ENCODE peak calls at places on chromosome 15, in four cellular contexts. One of them, this sample, is unnamed. For H3K4me1, the result is how much of the 10 kb centered on the place peaks cover.

GRCh38 chr15:64930019-64930652 is 18.4 kb downstream of the ANKDD1A start:
- DNase-seq in heart right ventricle: no peak
- DNase-seq in IMR-90: no peak
- DNase-seq in suprapubic skin: no peak
- DNase-seq in this sample: no peak

GRCh38 chr15:97456541-97456940 is 504.0 kb upstream of the ARRDC4 start:
- DNase-seq in heart right ventricle: no peak
- DNase-seq in IMR-90: no peak
- DNase-seq in suprapubic skin: no peak
- DNase-seq in this sample: no peak

GRCh38 chr15:73782339-73782979 is 29.3 kb upstream of the INSYN1 start:
- DNase-seq in heart right ventricle: no peak
- DNase-seq in IMR-90: no peak
- DNase-seq in suprapubic skin: no peak
- DNase-seq in this sample: no peak

GRCh38 chr15:81281176-81281735 is 42.7 kb downstream of the STARD5 start:
- DNase-seq in heart right ventricle: no peak
- DNase-seq in IMR-90: no peak
- DNase-seq in suprapubic skin: no peak
- DNase-seq in this sample: no peak

GRCh38 chr15:100985401-100985800 is 66.2 kb downstream of the LRRK1 start:
- DNase-seq in heart right ventricle: no peak
- DNase-seq in IMR-90: no peak
- DNase-seq in suprapubic skin: no peak
- DNase-seq in this sample: no peak

GRCh38 chr15:101013769-101014223 is 94.6 kb downstream of the LRRK1 start:
- DNase-seq in heart right ventricle: peak
- DNase-seq in IMR-90: no peak
- DNase-seq in suprapubic skin: peak
- DNase-seq in this sample: peak

GRCh38 chr15:95843241-95843851 is 487.2 kb upstream of the NR2F2 start:
- DNase-seq in heart right ventricle: peak
- DNase-seq in IMR-90: no peak
- DNase-seq in suprapubic skin: no peak
- DNase-seq in this sample: peak

GRCh38 chr15:81427176-81427575 is 53.2 kb upstream of the TMC3 start:
- DNase-seq in heart right ventricle: no peak
- DNase-seq in IMR-90: no peak
- DNase-seq in suprapubic skin: no peak
- DNase-seq in this sample: no peak

GRCh38 chr15:83106994-83107840 is at the start of gene TM6SF1:
- DNase-seq in heart right ventricle: peak
- DNase-seq in IMR-90: no peak
- DNase-seq in suprapubic skin: no peak
- DNase-seq in this sample: no peak

GRCh38 chr15:50808728-50809127 is 43.2 kb upstream of the SPPL2A start:
- DNase-seq in heart right ventricle: no peak
- DNase-seq in IMR-90: peak
- DNase-seq in suprapubic skin: no peak
- DNase-seq in this sample: no peak

GRCh38 chr15:50563756-50564155 is 17.3 kb upstream of the USP50 start:
- DNase-seq in heart right ventricle: no peak
- DNase-seq in IMR-90: no peak
- DNase-seq in suprapubic skin: no peak
- DNase-seq in this sample: no peak

GRCh38 chr15:80568298-80568697 is 126.8 kb upstream of the ABHD17C start:
- DNase-seq in heart right ventricle: no peak
- DNase-seq in IMR-90: peak
- DNase-seq in suprapubic skin: no peak
- DNase-seq in this sample: no peak

GRCh38 chr15:65083262-65083701 is 6.7 kb downstream of the KBTBD13 start:
- DNase-seq in heart right ventricle: no peak
- DNase-seq in IMR-90: peak
- DNase-seq in suprapubic skin: no peak
- DNase-seq in this sample: no peak

GRCh38 chr15:84953136-84953535 is 28.5 kb upstream of the PDE8A start:
- DNase-seq in heart right ventricle: no peak
- DNase-seq in IMR-90: peak
- DNase-seq in suprapubic skin: no peak
- DNase-seq in this sample: no peak

GRCh38 chr15:25374143-25374542 is 64.7 kb downstream of the UBE3A start:
- DNase-seq in heart right ventricle: no peak
- DNase-seq in IMR-90: no peak
- DNase-seq in suprapubic skin: no peak
- DNase-seq in this sample: no peak

GRCh38 chr15:47027322-47027946 is 689.9 kb upstream of the SEMA6D start:
- DNase-seq in heart right ventricle: no peak
- DNase-seq in IMR-90: no peak
- DNase-seq in suprapubic skin: no peak
- DNase-seq in this sample: no peak

GRCh38 chr15:26697913-26698312 is 75.0 kb downstream of the GABRB3 start:
- DNase-seq in heart right ventricle: no peak
- DNase-seq in IMR-90: no peak
- DNase-seq in suprapubic skin: no peak
- DNase-seq in this sample: no peak

GRCh38 chr15:92091155-92091734 is 237.7 kb downstream of the SLCO3A1 start:
- DNase-seq in heart right ventricle: peak
- DNase-seq in IMR-90: peak
- DNase-seq in suprapubic skin: no peak
- DNase-seq in this sample: peak

GRCh38 chr15:66846811-66847210 is 144.8 kb downstream of the SMAD6 start:
- DNase-seq in heart right ventricle: no peak
- DNase-seq in IMR-90: no peak
- DNase-seq in suprapubic skin: no peak
- DNase-seq in this sample: no peak

GRCh38 chr15:39594056-39594763 is 13.3 kb downstream of the THBS1 start:
- DNase-seq in heart right ventricle: no peak
- DNase-seq in IMR-90: peak
- DNase-seq in suprapubic skin: no peak
- DNase-seq in this sample: no peak

GRCh38 chr15:60392601-60392985 is 5.2 kb downstream of the ANXA2 start:
- DNase-seq in heart right ventricle: no peak
- DNase-seq in IMR-90: peak
- DNase-seq in suprapubic skin: no peak
- DNase-seq in this sample: no peak

GRCh38 chr15:57133127-57133968 is 214.9 kb downstream of the TCF12 start:
- DNase-seq in heart right ventricle: no peak
- DNase-seq in IMR-90: peak
- DNase-seq in suprapubic skin: no peak
- DNase-seq in this sample: no peak

GRCh38 chr15:57134877-57135276 is 216.4 kb downstream of the TCF12 start:
- DNase-seq in heart right ventricle: no peak
- DNase-seq in IMR-90: no peak
- DNase-seq in suprapubic skin: no peak
- DNase-seq in this sample: no peak

GRCh38 chr15:57138260-57138895 is 219.9 kb downstream of the TCF12 start:
- DNase-seq in heart right ventricle: peak
- DNase-seq in IMR-90: peak
- DNase-seq in suprapubic skin: no peak
- DNase-seq in this sample: peak

GRCh38 chr15:57130956-57131355 is 212.5 kb downstream of the TCF12 start:
- DNase-seq in heart right ventricle: no peak
- DNase-seq in IMR-90: no peak
- DNase-seq in suprapubic skin: no peak
- DNase-seq in this sample: no peak

DNA sequence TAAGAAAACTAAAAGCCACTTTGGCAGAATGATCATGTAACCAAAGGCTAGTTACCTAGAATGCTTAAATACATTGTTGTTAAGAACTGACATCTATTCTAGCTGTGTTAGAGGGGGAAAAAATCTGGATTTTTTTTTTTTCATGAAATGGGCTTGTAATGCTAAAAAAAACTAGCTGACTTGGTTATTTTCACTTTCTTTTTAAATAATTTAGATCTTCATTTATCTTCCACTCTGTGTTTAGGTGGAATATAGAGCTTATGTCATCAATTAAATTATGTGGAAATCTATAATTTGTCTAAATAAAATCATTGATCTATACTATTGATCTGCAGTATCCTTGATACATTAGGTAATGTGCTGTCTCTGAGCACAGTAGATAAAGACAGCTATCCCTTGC is 217.4 kb downstream of the TCF12 start:
- DNase-seq in heart right ventricle: no peak
- DNase-seq in IMR-90: no peak
- DNase-seq in suprapubic skin: no peak
- DNase-seq in this sample: no peak
- H3K4me1 ChIP-seq in heart right ventricle: half or more
- H3K4me1 ChIP-seq in IMR-90: under half
- H3K4me1 ChIP-seq in suprapubic skin: under half
- H3K4me1 ChIP-seq in this sample: under half

GRCh38 chr15:52651868-52652267 is 27.3 kb downstream of the ATOSA start:
- DNase-seq in heart right ventricle: peak
- DNase-seq in IMR-90: peak
- DNase-seq in suprapubic skin: peak
- DNase-seq in this sample: peak
- H3K27ac ChIP-seq in heart right ventricle: peak
- H3K27ac ChIP-seq in IMR-90: peak
- H3K27ac ChIP-seq in suprapubic skin: peak
- H3K27ac ChIP-seq in this sample: peak

GRCh38 chr15:63197626-63198025 is 8.2 kb downstream of the RAB8B start:
- DNase-seq in heart right ventricle: no peak
- DNase-seq in IMR-90: no peak
- DNase-seq in suprapubic skin: no peak
- DNase-seq in this sample: no peak
- H3K4me1 ChIP-seq in heart right ventricle: half or more
- H3K4me1 ChIP-seq in IMR-90: under half
- H3K4me1 ChIP-seq in suprapubic skin: half or more
- H3K4me1 ChIP-seq in this sample: under half

GRCh38 chr15:56838085-56838484 is 80.4 kb upstream of the TCF12 start:
- DNase-seq in heart right ventricle: no peak
- DNase-seq in IMR-90: no peak
- DNase-seq in suprapubic skin: no peak
- DNase-seq in this sample: no peak

GRCh38 chr15:56832125-56832524 is 86.3 kb upstream of the TCF12 start:
- DNase-seq in heart right ventricle: peak
- DNase-seq in IMR-90: no peak
- DNase-seq in suprapubic skin: no peak
- DNase-seq in this sample: peak

GRCh38 chr15:56837281-56837680 is 81.2 kb upstream of the TCF12 start:
- DNase-seq in heart right ventricle: no peak
- DNase-seq in IMR-90: peak
- DNase-seq in suprapubic skin: no peak
- DNase-seq in this sample: no peak

GRCh38 chr15:56839099-56839498 is 79.3 kb upstream of the TCF12 start:
- DNase-seq in heart right ventricle: no peak
- DNase-seq in IMR-90: no peak
- DNase-seq in suprapubic skin: no peak
- DNase-seq in this sample: no peak

DNA sequence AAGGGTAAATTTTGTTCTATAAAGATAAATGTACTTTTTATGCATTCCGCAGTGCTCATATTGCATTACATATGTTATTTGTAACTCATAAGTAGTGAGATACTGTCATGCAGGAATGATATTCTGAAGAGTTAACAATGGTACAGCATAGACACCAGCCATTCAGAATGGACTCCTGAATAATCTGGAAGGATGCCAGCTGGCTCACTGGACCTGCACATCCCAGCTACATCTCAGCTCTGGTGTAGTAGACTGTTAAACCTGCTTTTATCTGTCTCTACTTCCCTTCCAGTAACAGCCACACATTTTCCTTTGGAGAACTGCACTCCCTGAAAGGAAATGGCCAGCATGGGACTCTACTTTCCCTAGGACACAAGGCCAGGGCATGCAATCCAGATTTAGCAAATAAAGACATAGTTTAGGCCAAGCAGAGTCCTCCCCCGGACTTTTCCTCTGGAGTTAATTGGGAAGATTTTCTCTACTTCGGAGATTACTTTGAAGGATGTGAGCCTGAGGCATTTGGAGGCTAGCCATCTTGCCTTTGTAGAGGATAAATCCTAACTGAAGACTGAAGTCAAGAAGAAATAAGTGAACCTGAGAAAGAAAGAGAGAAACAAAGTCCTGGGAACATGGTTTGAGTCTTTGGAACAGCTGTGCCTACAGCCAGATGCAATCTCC is 82.7 kb upstream of the TCF12 start:
- DNase-seq in heart right ventricle: peak
- DNase-seq in IMR-90: peak
- DNase-seq in suprapubic skin: no peak
- DNase-seq in this sample: peak
- H3K27ac ChIP-seq in heart right ventricle: no peak
- H3K27ac ChIP-seq in IMR-90: no peak
- H3K27ac ChIP-seq in suprapubic skin: no peak
- H3K27ac ChIP-seq in this sample: no peak

GRCh38 chr15:51865291-51865690 is 35.8 kb downstream of the TMOD3 start:
- DNase-seq in heart right ventricle: no peak
- DNase-seq in IMR-90: no peak
- DNase-seq in suprapubic skin: no peak
- DNase-seq in this sample: no peak

GRCh38 chr15:51866161-51866560 is 36.7 kb downstream of the TMOD3 start:
- DNase-seq in heart right ventricle: no peak
- DNase-seq in IMR-90: no peak
- DNase-seq in suprapubic skin: no peak
- DNase-seq in this sample: no peak

GRCh38 chr15:51864408-51865056 is 35.1 kb downstream of the TMOD3 start:
- DNase-seq in heart right ventricle: no peak
- DNase-seq in IMR-90: peak
- DNase-seq in suprapubic skin: no peak
- DNase-seq in this sample: no peak

GRCh38 chr15:51861557-51862350 is 32.3 kb downstream of the TMOD3 start:
- DNase-seq in heart right ventricle: no peak
- DNase-seq in IMR-90: no peak
- DNase-seq in suprapubic skin: no peak
- DNase-seq in this sample: no peak

DNA sequence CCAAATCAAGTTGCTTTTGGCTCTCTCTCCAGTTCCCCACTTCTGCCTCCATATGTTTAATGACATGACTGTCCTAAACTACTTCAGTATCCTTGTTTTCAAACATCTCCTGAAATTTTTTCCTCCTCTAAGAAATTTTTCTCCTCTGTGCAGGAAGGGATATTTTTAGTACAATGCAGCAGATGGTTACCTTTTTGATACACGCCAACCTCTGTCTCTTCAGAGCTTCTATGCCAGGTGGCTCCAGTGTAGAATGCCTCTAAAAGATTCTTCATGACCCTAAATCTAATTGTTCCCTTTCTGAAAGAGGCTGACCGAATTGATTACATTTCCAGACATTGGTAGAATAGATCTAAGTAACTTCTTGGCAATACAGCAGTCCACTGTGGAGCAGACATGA is 33.7 kb downstream of the TMOD3 start:
- DNase-seq in heart right ventricle: no peak
- DNase-seq in IMR-90: no peak
- DNase-seq in suprapubic skin: no peak
- DNase-seq in this sample: no peak
- H3K4me1 ChIP-seq in heart right ventricle: under half
- H3K4me1 ChIP-seq in IMR-90: under half
- H3K4me1 ChIP-seq in suprapubic skin: under half
- H3K4me1 ChIP-seq in this sample: under half